ENCODE peak calls at places on chromosomes 4 and X, in seven cellular contexts. I is right lobe of liver, X is HCT116, K is thyroid gland, F is suprapubic skin, P is fibroblast of lung, T is MM.1S. Y is an unnamed sample.
A peak's percentile ranks its signal among the peaks of the same experiment; 100 is the strongest.

GRCh38 chrX:152020895-152021294 is 46.4 kb upstream of the GABRE start:
- DNase-seq in I (no peak), X (no peak), K (no peak), F (no peak), P (peak; percentile 36), T (no peak), Y (no peak)

GRCh38 chr4:155759372-155760252 is 791 bp downstream of the GUCY1B1 start:
- DNase-seq in I (peak; percentile 74), X (no peak), K (peak; percentile 33), F (peak; percentile 62), P (peak; percentile 23), T (peak; percentile 23), Y (no peak)

GRCh38 chrX:68686684-68687045 is 39.2 kb downstream of the STARD8 start:
- DNase-seq in I (no peak), X (no peak), K (no peak), F (no peak), P (peak; percentile 36), T (no peak), Y (no peak)

GRCh38 chr4:56077676-56078075 is 128.9 kb downstream of the CEP135 start:
- DNase-seq in I (no peak), X (no peak), K (no peak), F (no peak), P (peak; percentile 18), T (no peak), Y (no peak)

GRCh38 chr4:98143001-98143899 is at the start of gene STPG2:
- DNase-seq in I (peak; percentile 96), X (peak; percentile 83), K (peak; percentile 95), F (peak; percentile 91), P (peak; percentile 87), T (peak; percentile 96), Y (peak; percentile 94)

GRCh38 chrX:101171883-101172400 is 47.6 kb upstream of the DRP2 start:
- DNase-seq in I (no peak), X (no peak), K (no peak), F (no peak), P (peak; percentile 36), T (no peak), Y (no peak)

GRCh38 chr4:17111959-17112659 is 213.7 kb upstream of the LDB2 start:
- DNase-seq in I (no peak), X (no peak), K (no peak), F (no peak), P (no peak), T (no peak), Y (no peak)

GRCh38 chr4:124931050-124931449 is 218.5 kb upstream of the ANKRD50 start:
- DNase-seq in I (no peak), X (no peak), K (no peak), F (no peak), P (peak; percentile 89), T (no peak), Y (no peak)

GRCh38 chr4:168857546-168858314 is 152.3 kb downstream of the CBR4 start:
- DNase-seq in I (no peak), X (no peak), K (no peak), F (no peak), P (peak; percentile 89), T (no peak), Y (no peak)

GRCh38 chrX:97740044-97740443 is 856.3 kb downstream of the RPA4 start:
- DNase-seq in I (no peak), X (no peak), K (no peak), F (no peak), P (no peak), T (no peak), Y (no peak)

GRCh38 chr4:95219109-95219508 is 329.7 kb downstream of the UNC5C start:
- DNase-seq in I (no peak), X (no peak), K (no peak), F (no peak), P (peak; percentile 96), T (no peak), Y (no peak)

GRCh38 chr4:95217197-95217596 is 331.6 kb downstream of the UNC5C start:
- DNase-seq in I (no peak), X (no peak), K (no peak), F (no peak), P (no peak), T (no peak), Y (no peak)

GRCh38 chr4:95215991-95216605 is 332.7 kb downstream of the UNC5C start:
- DNase-seq in I (no peak), X (no peak), K (no peak), F (no peak), P (peak; percentile 10), T (no peak), Y (no peak)

GRCh38 chr4:95213361-95213760 is 335.4 kb downstream of the UNC5C start:
- DNase-seq in I (no peak), X (no peak), K (no peak), F (no peak), P (no peak), T (no peak), Y (no peak)

DNA sequence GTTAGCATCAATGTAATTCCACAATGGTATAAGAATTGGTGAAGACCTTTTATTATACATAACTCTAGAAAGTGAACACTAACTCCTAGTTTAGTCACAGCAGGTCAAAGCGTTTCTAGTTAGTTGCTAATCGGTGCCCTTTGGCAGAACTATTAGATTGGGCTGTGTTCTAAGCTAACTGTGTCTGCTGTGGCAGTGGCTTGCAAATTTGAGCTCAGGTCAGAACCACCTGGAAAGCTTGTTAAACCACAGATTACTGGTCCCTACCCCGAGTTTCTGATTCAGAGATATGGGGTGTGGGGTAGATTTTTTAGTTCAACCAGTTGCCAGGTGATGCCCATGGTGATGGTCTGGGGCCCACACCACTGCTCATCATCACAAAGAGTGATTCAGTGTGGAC is 332.1 kb downstream of the UNC5C start:
- DNase-seq in I (no peak), X (no peak), K (no peak), F (no peak), P (no peak), T (no peak), Y (no peak)
- H3K27ac ChIP-seq in I (no peak overlapping the region), X (no peak overlapping the region), K (no peak overlapping the region), F (no peak overlapping the region), P (no peak overlapping the region), T (no peak overlapping the region), Y (no peak overlapping the region)

DNA sequence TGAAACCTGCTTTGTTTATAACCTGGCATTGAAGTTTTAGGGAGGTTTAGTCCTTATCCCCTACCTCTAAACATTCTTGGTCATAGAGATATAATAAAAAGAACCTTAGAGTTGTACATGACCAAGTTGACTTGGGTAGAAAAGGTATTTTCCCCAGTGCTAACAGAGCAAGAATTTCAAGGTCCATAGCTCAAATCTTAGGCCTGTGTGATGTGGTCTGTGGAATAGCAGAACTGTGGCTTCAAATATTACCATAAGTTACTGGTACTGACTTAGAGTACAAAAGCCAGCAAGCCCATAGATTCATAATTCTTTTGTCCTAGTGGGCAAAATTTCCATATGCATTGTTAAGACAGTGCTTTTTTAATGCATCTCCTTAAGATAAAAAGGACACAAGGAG is 91.2 kb downstream of the GPRIN3 start:
- DNase-seq in I (no peak), X (no peak), K (no peak), F (no peak), P (no peak), T (no peak), Y (no peak)
- H3K27me3 ChIP-seq in I (no peaks in the 10 kb centered on the region), X (no peaks in the 10 kb centered on the region), K (no peaks in the 10 kb centered on the region), F (no peaks in the 10 kb centered on the region), P (no peaks in the 10 kb centered on the region), T (no peaks in the 10 kb centered on the region), Y (no peaks in the 10 kb centered on the region)

GRCh38 chrX:24377195-24377594 is 16.8 kb downstream of the SUPT20HL1 start:
- DNase-seq in I (no peak), X (no peak), K (no peak), F (no peak), P (no peak), T (no peak), Y (no peak)
- H3K27ac ChIP-seq in I (no peak overlapping the region), X (no peak overlapping the region), K (no peak overlapping the region), F (no peak overlapping the region), P (no peak overlapping the region), T (no peak overlapping the region), Y (no peak overlapping the region)

DNA sequence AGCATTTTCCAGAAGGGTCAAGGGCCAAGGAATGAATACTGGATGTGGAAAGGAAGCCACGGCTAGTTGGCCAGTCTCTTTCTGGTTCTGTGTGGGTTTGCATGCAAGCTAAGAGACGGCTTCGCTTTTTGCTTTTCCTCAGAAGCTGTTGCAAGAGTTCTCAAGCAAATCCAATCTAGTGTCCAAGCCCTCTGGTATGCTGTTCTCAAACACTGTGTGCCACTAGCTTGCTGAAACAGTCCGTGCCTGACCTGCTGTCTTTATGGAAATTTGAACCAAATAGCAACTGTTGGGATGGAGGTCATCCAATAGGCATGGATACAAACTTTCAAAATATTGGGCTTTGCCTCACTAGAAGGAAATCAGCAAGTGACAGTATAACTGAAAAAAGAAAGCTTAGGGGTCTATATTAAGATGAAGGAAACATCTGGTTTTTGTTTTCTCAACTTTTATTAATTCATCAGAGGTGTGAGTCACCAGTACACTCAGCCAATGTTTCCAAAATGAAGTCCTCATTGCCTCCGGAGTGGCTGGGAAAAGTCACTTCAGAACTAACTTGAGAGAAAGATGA is 70.5 kb downstream of the SLC9A6 start:
- DNase-seq in I (no peak), X (no peak), K (peak; percentile 42), F (no peak), P (peak; percentile 70), T (no peak), Y (no peak)
- H3K27me3 ChIP-seq in I (no peaks in the 10 kb centered on the region), X (no peaks in the 10 kb centered on the region), K (no peaks in the 10 kb centered on the region), F (no peaks in the 10 kb centered on the region), P (no peaks in the 10 kb centered on the region), T (no peaks in the 10 kb centered on the region), Y (no peaks in the 10 kb centered on the region)

Y was measured in CD4-positive, alpha-beta T cell.